ENCODE peak calls at places on chromosome 3, in nine cellular contexts. P is K562, M is tibial nerve, Q is IMR-90, X is prostate gland, I is heart left ventricle, D is ovary, N is HepG2, U is transverse colon. L is an unnamed sample.
A peak's percentile ranks its signal among the peaks of the same experiment; 100 is the strongest.

GRCh38 chr3:120472121-120472844 is 21.5 kb upstream of the FSTL1 start:
- DNase-seq in P (no peak), M (no peak), Q (no peak), X (no peak), I (no peak), D (no peak), N (no peak), U (no peak), L (no peak)

GRCh38 chr3:169137943-169138342 is 525.6 kb downstream of the MECOM start:
- DNase-seq in P (no peak), M (no peak), Q (no peak), X (no peak), I (no peak), D (no peak), N (no peak), U (no peak), L (no peak)

GRCh38 chr3:142106536-142106935 is 42.8 kb downstream of the TFDP2 start:
- DNase-seq in P (no peak), M (no peak), Q (no peak), X (no peak), I (no peak), D (no peak), N (no peak), U (no peak), L (no peak)

GRCh38 chr3:23712095-23712494 is 93.7 kb upstream of the UBE2E1 start:
- DNase-seq in P (no peak), M (no peak), Q (no peak), X (no peak), I (no peak), D (no peak), N (no peak), U (no peak), L (no peak)

GRCh38 chr3:10395671-10396070 is 74.8 kb upstream of the SEC13 start:
- DNase-seq in P (no peak), M (no peak), Q (no peak), X (no peak), I (no peak), D (no peak), N (no peak), U (peak; percentile 16), L (peak; percentile 78)

GRCh38 chr3:97658670-97659285 is 105.8 kb upstream of the ARL6 start:
- DNase-seq in P (peak; percentile 3), M (no peak), Q (peak; percentile 2), X (no peak), I (no peak), D (no peak), N (peak; percentile 21), U (no peak), L (no peak)

GRCh38 chr3:58591496-58592133 is 14.4 kb upstream of the FAM107A start:
- DNase-seq in P (no peak), M (no peak), Q (no peak), X (no peak), I (no peak), D (no peak), N (no peak), U (no peak), L (no peak)

GRCh38 chr3:129013491-129013891 is 12.4 kb downstream of the EFCC1 start:
- DNase-seq in P (peak; percentile 77), M (no peak), Q (no peak), X (no peak), I (no peak), D (no peak), N (no peak), U (no peak), L (no peak)

GRCh38 chr3:45795882-45796765 is at the start of gene SLC6A20:
- DNase-seq in P (no peak), M (no peak), Q (no peak), X (no peak), I (no peak), D (no peak), N (no peak), U (peak; percentile 58), L (no peak)

GRCh38 chr3:179806177-179806576 is 153.3 kb downstream of the USP13 start:
- DNase-seq in P (no peak), M (no peak), Q (peak; percentile 63), X (no peak), I (no peak), D (no peak), N (no peak), U (no peak), L (no peak)

GRCh38 chr3:197023998-197024651 is 5.5 kb downstream of the MELTF start:
- DNase-seq in P (no peak), M (no peak), Q (no peak), X (no peak), I (no peak), D (peak; percentile 36), N (no peak), U (no peak), L (peak; percentile 16)

GRCh38 chr3:61564405-61565059 is 3.2 kb downstream of the PTPRG start:
- DNase-seq in P (peak; percentile 6), M (peak; percentile 81), Q (peak; percentile 61), X (peak; percentile 74), I (peak; percentile 88), D (peak; percentile 92), N (no peak), U (peak; percentile 85), L (peak; percentile 74)

GRCh38 chr3:184727357-184728060 is 15.6 kb upstream of the MAGEF1 start:
- DNase-seq in P (peak; percentile 74), M (peak; percentile 79), Q (peak; percentile 72), X (peak; percentile 57), I (peak; percentile 62), D (peak; percentile 64), N (peak; percentile 75), U (peak; percentile 65), L (no peak)

GRCh38 chr3:60055765-60056164 is 1005.9 kb upstream of the CFAP20DC start:
- DNase-seq in P (no peak), M (no peak), Q (peak; percentile 26), X (no peak), I (no peak), D (no peak), N (no peak), U (no peak), L (no peak)

GRCh38 chr3:72697717-72698116 is 150.5 kb downstream of the SHQ1 start:
- DNase-seq in P (no peak), M (no peak), Q (no peak), X (no peak), I (no peak), D (no peak), N (no peak), U (no peak), L (no peak)

GRCh38 chr3:184786271-184787010 is 25.5 kb upstream of the VPS8 start:
- DNase-seq in P (no peak), M (peak; percentile 60), Q (peak; percentile 92), X (no peak), I (peak; percentile 64), D (peak; percentile 68), N (no peak), U (peak; percentile 56), L (no peak)

GRCh38 chr3:194384569-194385001 is 14.5 kb downstream of the GP5 start:
- DNase-seq in P (no peak), M (no peak), Q (no peak), X (no peak), I (no peak), D (no peak), N (no peak), U (no peak), L (no peak)

DNA sequence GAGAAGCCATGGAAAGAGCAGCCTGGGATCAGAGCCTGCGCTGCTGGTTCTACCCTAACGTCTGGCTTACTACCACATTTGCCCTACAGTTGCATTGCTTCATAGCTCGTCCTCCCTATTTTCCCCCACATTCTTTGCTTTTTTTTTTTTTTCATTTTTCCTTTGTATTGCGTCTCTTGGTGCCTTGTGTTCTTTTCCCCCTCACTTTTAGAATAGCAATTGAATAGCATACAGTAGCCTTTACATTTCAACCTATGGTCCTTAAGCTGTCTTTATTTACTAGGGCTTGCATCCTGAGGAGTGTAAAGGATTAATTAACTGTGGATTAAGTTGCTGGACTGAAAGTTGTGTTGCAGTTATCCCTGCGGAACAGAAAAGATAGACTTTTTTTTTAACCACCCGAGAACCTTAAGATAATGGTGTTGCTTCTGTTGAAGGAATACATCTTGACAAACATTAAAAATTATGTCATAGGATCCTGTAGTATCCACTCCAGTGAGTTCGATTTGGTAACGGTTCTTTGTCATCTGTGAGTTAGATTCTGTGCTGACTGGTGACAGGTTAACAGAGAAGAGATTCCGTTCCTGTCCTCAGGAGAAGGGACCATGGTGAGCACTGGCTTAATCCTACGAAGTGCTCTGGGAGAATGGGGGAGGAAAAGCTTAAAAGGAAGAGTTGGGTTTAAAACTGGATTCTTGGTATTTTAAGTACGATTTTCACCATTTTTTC is 417.4 kb upstream of the NAALADL2 start:
- DNase-seq in P (no peak), M (no peak), Q (no peak), X (no peak), I (no peak), D (no peak), N (no peak), U (no peak), L (no peak)
- H3K27me3 ChIP-seq in P (no peaks in the 10 kb centered on the region), M (no peaks in the 10 kb centered on the region), Q (no peaks in the 10 kb centered on the region), X (no peaks in the 10 kb centered on the region), I (no peaks in the 10 kb centered on the region), D (no peaks in the 10 kb centered on the region), N (no peaks in the 10 kb centered on the region), U (no peaks in the 10 kb centered on the region), L (no peaks in the 10 kb centered on the region)

DNA sequence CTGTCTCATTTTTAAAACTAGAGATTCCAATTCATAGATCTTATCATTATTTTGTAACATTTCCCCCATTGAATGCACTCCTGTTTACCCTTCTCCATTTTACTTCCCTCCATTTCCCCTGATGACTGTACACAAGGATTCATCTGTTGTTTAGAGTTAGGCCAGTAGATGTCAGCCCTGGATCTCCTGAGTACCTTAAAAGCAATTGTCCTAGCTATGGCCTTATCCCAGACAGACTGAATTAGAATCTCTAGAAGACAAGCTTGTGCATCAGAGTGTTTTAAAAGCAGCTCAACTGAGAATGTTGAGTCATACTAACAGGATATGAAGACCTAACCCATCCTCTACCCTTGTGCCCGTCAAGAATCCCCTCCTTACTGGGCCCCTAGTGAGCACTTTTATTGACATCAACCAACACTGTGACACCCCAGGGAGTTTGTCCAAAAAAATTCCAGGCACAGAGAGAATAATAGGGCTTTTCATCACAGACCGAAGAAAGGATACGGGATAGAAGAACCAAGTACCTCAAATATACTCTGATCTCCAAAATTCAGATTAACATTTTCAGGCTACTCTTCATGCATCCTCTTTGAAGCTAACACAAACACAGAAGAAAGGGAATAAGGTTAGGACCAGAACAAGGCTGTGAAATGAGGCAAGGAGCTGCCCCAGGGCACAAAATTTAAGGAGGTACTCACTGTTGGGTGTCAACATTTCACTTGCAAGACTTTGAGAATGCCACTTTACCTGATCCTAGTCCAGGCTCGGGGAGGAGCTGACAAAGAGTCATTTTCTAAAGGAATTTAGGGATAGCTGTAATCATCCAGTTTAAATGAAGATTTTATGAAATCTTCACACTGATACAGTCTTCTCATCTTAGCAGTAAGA is 17.1 kb downstream of the ZBED2 start:
- DNase-seq in P (no peak), M (no peak), Q (peak; percentile 93), X (no peak), I (no peak), D (no peak), N (peak; percentile 16), U (no peak), L (no peak)
- H3K27ac ChIP-seq in P (no peak overlapping the region), M (no peak overlapping the region), Q (no peak overlapping the region), X (no peak overlapping the region), I (no peak overlapping the region), D (no peak overlapping the region), N (no peak overlapping the region), U (no peak overlapping the region), L (no peak overlapping the region)

GRCh38 chr3:146469206-146470017 is at the start of gene PLSCR2:
- DNase-seq in P (peak; percentile 88), M (peak; percentile 43), Q (no peak), X (peak; percentile 28), I (peak; percentile 55), D (peak; percentile 78), N (no peak), U (peak; percentile 83), L (peak; percentile 71)
- TF ChIP-seq POLR2A in P (peak; percentile 89), M (no peak), Q (no peak), X (peak; percentile 47), I (no peak), D (peak; percentile 21), N (no peak), U (peak; percentile 53), L (no peak)

GRCh38 chr3:126548556-126549466 is 9.9 kb downstream of the C3orf22 start:
- DNase-seq in P (no peak), M (no peak), Q (no peak), X (no peak), I (peak; percentile 8), D (peak; percentile 13), N (no peak), U (peak; percentile 2), L (no peak)
- H3K27me3 ChIP-seq in P (no peaks in the 10 kb centered on the region), M (peaks cover under 1% of the 10 kb centered on the region), Q (peaks cover 39% of the 10 kb centered on the region), X (no peaks in the 10 kb centered on the region), I (no peaks in the 10 kb centered on the region), D (no peaks in the 10 kb centered on the region), N (peaks cover 5% of the 10 kb centered on the region), U (no peaks in the 10 kb centered on the region), L (no peaks in the 10 kb centered on the region)

L was measured in breast epithelium.